ENCODE peak calls at places on chromosome X, in five cellular contexts. One of them, this sample, is unnamed.

GRCh38 chrX:132270699-132271098 is 51.5 kb upstream of the RAP2C start:
- DNase-seq in mucosa of descending colon: peak; percentile 12
- DNase-seq in cardiac muscle cell: peak; percentile 85
- DNase-seq in epithelial cell of esophagus: peak; percentile 91
- DNase-seq in epithelial cell of proximal tubule: peak; percentile 18
- DNase-seq in this sample: no peak

GRCh38 chrX:11381464-11381863 is 88.3 kb downstream of the AMELX start:
- DNase-seq in mucosa of descending colon: peak; percentile 46
- DNase-seq in cardiac muscle cell: peak; percentile 77
- DNase-seq in epithelial cell of esophagus: peak; percentile 53
- DNase-seq in epithelial cell of proximal tubule: no peak
- DNase-seq in this sample: peak; percentile 39

GRCh38 chrX:11768039-11768438 is 10.0 kb downstream of the MSL3 start:
- DNase-seq in mucosa of descending colon: no peak
- DNase-seq in cardiac muscle cell: no peak
- DNase-seq in epithelial cell of esophagus: no peak
- DNase-seq in epithelial cell of proximal tubule: no peak
- DNase-seq in this sample: no peak

GRCh38 chrX:133440081-133440796 is 24.9 kb upstream of the GPC4 start:
- DNase-seq in mucosa of descending colon: no peak
- DNase-seq in cardiac muscle cell: no peak
- DNase-seq in epithelial cell of esophagus: no peak
- DNase-seq in epithelial cell of proximal tubule: no peak
- DNase-seq in this sample: no peak

GRCh38 chrX:43880439-43880838 is 1.8 kb downstream of the MAOB start:
- DNase-seq in mucosa of descending colon: no peak
- DNase-seq in cardiac muscle cell: no peak
- DNase-seq in epithelial cell of esophagus: peak; percentile 73
- DNase-seq in epithelial cell of proximal tubule: peak; percentile 40
- DNase-seq in this sample: no peak

GRCh38 chrX:8413279-8413678 is 51.4 kb upstream of the VCX3B start:
- DNase-seq in mucosa of descending colon: no peak
- DNase-seq in cardiac muscle cell: no peak
- DNase-seq in epithelial cell of esophagus: no peak
- DNase-seq in epithelial cell of proximal tubule: no peak
- DNase-seq in this sample: no peak

GRCh38 chrX:69951756-69952155 is 98.0 kb downstream of the AWAT2 start:
- DNase-seq in mucosa of descending colon: no peak
- DNase-seq in cardiac muscle cell: peak; percentile 69
- DNase-seq in epithelial cell of esophagus: no peak
- DNase-seq in epithelial cell of proximal tubule: no peak
- DNase-seq in this sample: no peak

GRCh38 chrX:2463973-2464676 is 36.7 kb downstream of the DHRSX start:
- DNase-seq in mucosa of descending colon: no peak
- DNase-seq in cardiac muscle cell: no peak
- DNase-seq in epithelial cell of esophagus: no peak
- DNase-seq in epithelial cell of proximal tubule: no peak
- DNase-seq in this sample: no peak

GRCh38 chrX:133923113-133923512 is 62.3 kb downstream of the GPC3 start:
- DNase-seq in mucosa of descending colon: no peak
- DNase-seq in cardiac muscle cell: peak; percentile 35
- DNase-seq in epithelial cell of esophagus: no peak
- DNase-seq in epithelial cell of proximal tubule: no peak
- DNase-seq in this sample: no peak

GRCh38 chrX:21745756-21746155 is 12.2 kb downstream of the SMPX start:
- DNase-seq in mucosa of descending colon: peak; percentile 61
- DNase-seq in cardiac muscle cell: peak; percentile 33
- DNase-seq in epithelial cell of esophagus: peak; percentile 20
- DNase-seq in epithelial cell of proximal tubule: no peak
- DNase-seq in this sample: peak; percentile 21

GRCh38 chrX:41664307-41665299 is 24.2 kb upstream of the GPR34 start:
- DNase-seq in mucosa of descending colon: no peak
- DNase-seq in cardiac muscle cell: no peak
- DNase-seq in epithelial cell of esophagus: no peak
- DNase-seq in epithelial cell of proximal tubule: no peak
- DNase-seq in this sample: no peak

GRCh38 chrX:39633293-39633692 is 464.5 kb downstream of the BCOR start:
- DNase-seq in mucosa of descending colon: no peak
- DNase-seq in cardiac muscle cell: peak; percentile 32
- DNase-seq in epithelial cell of esophagus: no peak
- DNase-seq in epithelial cell of proximal tubule: no peak
- DNase-seq in this sample: no peak

GRCh38 chrX:46737041-46737440 is 21.9 kb downstream of the SLC9A7 start:
- DNase-seq in mucosa of descending colon: no peak
- DNase-seq in cardiac muscle cell: peak; percentile 48
- DNase-seq in epithelial cell of esophagus: no peak
- DNase-seq in epithelial cell of proximal tubule: no peak
- DNase-seq in this sample: no peak

GRCh38 chrX:47489507-47490275 is 6.7 kb upstream of the ZNF41 start:
- DNase-seq in mucosa of descending colon: no peak
- DNase-seq in cardiac muscle cell: no peak
- DNase-seq in epithelial cell of esophagus: no peak
- DNase-seq in epithelial cell of proximal tubule: no peak
- DNase-seq in this sample: no peak

GRCh38 chrX:2823795-2824386 is 4.8 kb upstream of the GYG2 start:
- DNase-seq in mucosa of descending colon: no peak
- DNase-seq in cardiac muscle cell: no peak
- DNase-seq in epithelial cell of esophagus: no peak
- DNase-seq in epithelial cell of proximal tubule: no peak
- DNase-seq in this sample: no peak

GRCh38 chrX:40964008-40964407 is 121.2 kb upstream of the USP9X start:
- DNase-seq in mucosa of descending colon: no peak
- DNase-seq in cardiac muscle cell: no peak
- DNase-seq in epithelial cell of esophagus: no peak
- DNase-seq in epithelial cell of proximal tubule: no peak
- DNase-seq in this sample: no peak

GRCh38 chrX:40173662-40174593 is 76.2 kb upstream of the BCOR start:
- DNase-seq in mucosa of descending colon: peak; percentile 47
- DNase-seq in cardiac muscle cell: peak; percentile 39
- DNase-seq in epithelial cell of esophagus: no peak
- DNase-seq in epithelial cell of proximal tubule: no peak
- DNase-seq in this sample: peak; percentile 22

GRCh38 chrX:47158131-47158530 is 13.1 kb downstream of the RBM10 start:
- DNase-seq in mucosa of descending colon: no peak
- DNase-seq in cardiac muscle cell: no peak
- DNase-seq in epithelial cell of esophagus: no peak
- DNase-seq in epithelial cell of proximal tubule: no peak
- DNase-seq in this sample: no peak

GRCh38 chrX:68692651-68693050 is 45.2 kb downstream of the STARD8 start:
- DNase-seq in mucosa of descending colon: no peak
- DNase-seq in cardiac muscle cell: no peak
- DNase-seq in epithelial cell of esophagus: no peak
- DNase-seq in epithelial cell of proximal tubule: no peak
- DNase-seq in this sample: no peak

GRCh38 chrX:128699716-128700285 is 647.6 kb upstream of the ACTRT1 start:
- DNase-seq in mucosa of descending colon: no peak
- DNase-seq in cardiac muscle cell: no peak
- DNase-seq in epithelial cell of esophagus: no peak
- DNase-seq in epithelial cell of proximal tubule: no peak
- DNase-seq in this sample: no peak

GRCh38 chrX:11363069-11363594 is 69.9 kb downstream of the AMELX start:
- DNase-seq in mucosa of descending colon: peak; percentile 9
- DNase-seq in cardiac muscle cell: no peak
- DNase-seq in epithelial cell of esophagus: no peak
- DNase-seq in epithelial cell of proximal tubule: no peak
- DNase-seq in this sample: no peak

GRCh38 chrX:24963823-24964222 is 51.9 kb downstream of the ARX start:
- DNase-seq in mucosa of descending colon: no peak
- DNase-seq in cardiac muscle cell: no peak
- DNase-seq in epithelial cell of esophagus: peak; percentile 32
- DNase-seq in epithelial cell of proximal tubule: no peak
- DNase-seq in this sample: no peak

GRCh38 chrX:136828830-136829229 is 48.1 kb upstream of the ARHGEF6 start:
- DNase-seq in mucosa of descending colon: peak; percentile 2
- DNase-seq in cardiac muscle cell: no peak
- DNase-seq in epithelial cell of esophagus: no peak
- DNase-seq in epithelial cell of proximal tubule: no peak
- DNase-seq in this sample: peak; percentile 2

GRCh38 chrX:148389629-148390028 is 110.8 kb upstream of the AFF2 start:
- DNase-seq in mucosa of descending colon: no peak
- DNase-seq in cardiac muscle cell: no peak
- DNase-seq in epithelial cell of esophagus: no peak
- DNase-seq in epithelial cell of proximal tubule: no peak
- DNase-seq in this sample: no peak

GRCh38 chrX:121569609-121570008 is 522.2 kb downstream of the GLUD2 start:
- DNase-seq in mucosa of descending colon: no peak
- DNase-seq in cardiac muscle cell: no peak
- DNase-seq in epithelial cell of esophagus: no peak
- DNase-seq in epithelial cell of proximal tubule: no peak
- DNase-seq in this sample: no peak

GRCh38 chrX:42117318-42117717 is 194.0 kb upstream of the CASK start:
- DNase-seq in mucosa of descending colon: no peak
- DNase-seq in cardiac muscle cell: no peak
- DNase-seq in epithelial cell of esophagus: no peak
- DNase-seq in epithelial cell of proximal tubule: no peak
- DNase-seq in this sample: no peak

GRCh38 chrX:136199365-136199764 is 51.8 kb downstream of the MAP7D3 start:
- DNase-seq in mucosa of descending colon: no peak
- DNase-seq in cardiac muscle cell: no peak
- DNase-seq in epithelial cell of esophagus: peak; percentile 76
- DNase-seq in epithelial cell of proximal tubule: no peak
- DNase-seq in this sample: no peak

GRCh38 chrX:10841579-10841978 is 221.2 kb upstream of the MID1 start:
- DNase-seq in mucosa of descending colon: no peak
- DNase-seq in cardiac muscle cell: peak; percentile 69
- DNase-seq in epithelial cell of esophagus: no peak
- DNase-seq in epithelial cell of proximal tubule: no peak
- DNase-seq in this sample: no peak

DNA sequence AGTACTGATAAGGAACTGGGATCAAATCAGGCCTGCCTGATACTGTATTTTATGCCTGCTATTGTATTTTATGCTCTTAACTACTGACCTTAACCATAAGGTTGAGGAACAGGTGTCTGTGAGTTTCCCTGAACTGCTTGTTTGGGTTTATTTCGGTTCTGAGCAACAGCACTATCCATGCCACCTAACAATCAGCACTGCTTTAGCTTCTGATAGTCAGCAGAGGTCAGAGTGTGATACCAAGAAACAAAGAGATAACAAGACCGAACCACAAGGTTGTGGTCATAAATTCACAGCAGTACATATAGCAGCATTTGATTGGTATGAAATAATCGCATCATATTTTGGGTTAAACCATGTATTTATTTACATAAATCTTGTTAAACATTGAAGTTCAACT is 362.2 kb downstream of the FGF13 start:
- DNase-seq in mucosa of descending colon: no peak
- DNase-seq in cardiac muscle cell: no peak
- DNase-seq in epithelial cell of esophagus: no peak
- DNase-seq in epithelial cell of proximal tubule: no peak
- DNase-seq in this sample: no peak
- TF ChIP-seq CTCF in mucosa of descending colon: no peak
- TF ChIP-seq CTCF in cardiac muscle cell: no peak
- TF ChIP-seq CTCF in epithelial cell of esophagus: no peak
- TF ChIP-seq CTCF in epithelial cell of proximal tubule: no peak
- TF ChIP-seq CTCF in this sample: no peak

DNA sequence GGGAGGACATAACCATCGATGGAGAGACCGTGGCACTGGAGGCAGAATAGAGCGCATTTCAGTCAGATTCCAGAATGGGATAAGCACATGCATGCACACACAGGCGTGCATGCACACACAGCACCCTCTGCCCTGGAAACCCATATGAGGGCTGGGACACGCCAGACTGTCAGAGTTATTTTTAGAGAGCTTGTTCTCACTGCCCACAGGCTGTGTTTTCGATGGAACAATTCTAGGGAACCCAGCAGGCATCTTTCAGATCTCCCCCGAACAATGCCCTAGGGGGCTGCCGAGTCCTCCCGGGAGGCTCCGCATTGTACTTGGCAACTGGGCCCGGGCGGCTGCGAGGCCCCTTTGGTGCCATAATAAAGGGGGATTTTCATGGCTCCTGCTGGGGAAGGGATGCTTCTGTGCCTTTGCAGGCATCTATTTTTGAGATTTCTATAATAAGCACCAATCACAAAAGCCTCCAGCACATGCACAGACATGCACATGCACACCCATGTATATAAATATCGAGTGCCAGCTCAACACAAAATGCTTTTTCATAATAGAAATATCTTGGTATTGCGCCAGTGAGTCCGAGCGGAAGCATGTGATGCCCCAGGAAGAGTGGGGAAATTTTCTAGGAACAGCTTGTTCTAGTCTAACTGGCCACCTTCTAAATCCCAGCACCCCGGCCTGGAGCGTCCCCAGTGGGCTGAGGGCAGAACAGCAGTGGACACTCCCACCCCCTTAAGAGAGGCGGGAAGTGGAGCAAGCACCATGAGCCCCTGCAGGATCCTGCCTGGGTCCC is 88.6 kb downstream of the PHKA2 start:
- DNase-seq in mucosa of descending colon: no peak
- DNase-seq in cardiac muscle cell: peak; percentile 59
- DNase-seq in epithelial cell of esophagus: peak; percentile 88
- DNase-seq in epithelial cell of proximal tubule: no peak
- DNase-seq in this sample: no peak
- TF ChIP-seq CTCF in mucosa of descending colon: no peak
- TF ChIP-seq CTCF in cardiac muscle cell: peak; percentile 38
- TF ChIP-seq CTCF in epithelial cell of esophagus: peak; percentile 61
- TF ChIP-seq CTCF in epithelial cell of proximal tubule: no peak
- TF ChIP-seq CTCF in this sample: no peak

DNA sequence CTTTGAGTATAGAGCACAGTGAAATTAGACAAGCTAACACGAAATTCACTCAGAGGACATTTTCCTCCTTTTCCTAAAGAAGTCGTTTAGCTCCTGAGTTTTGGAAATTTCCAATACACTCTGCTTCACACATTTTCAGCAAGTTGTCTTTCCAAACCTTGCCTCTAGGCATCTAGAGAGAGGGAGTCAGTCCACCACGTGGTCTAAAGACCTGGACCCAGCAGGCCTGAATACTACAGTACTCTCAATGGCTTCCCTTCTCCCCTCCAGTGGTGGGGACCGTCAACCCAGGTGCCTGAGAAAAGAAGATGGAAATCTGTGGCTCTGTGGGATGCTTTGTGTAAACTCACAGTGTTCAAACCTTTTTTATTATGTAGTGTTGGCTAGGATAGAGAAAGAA is 13.9 kb upstream of the SCML2 start:
- DNase-seq in mucosa of descending colon: no peak
- DNase-seq in cardiac muscle cell: no peak
- DNase-seq in epithelial cell of esophagus: no peak
- DNase-seq in epithelial cell of proximal tubule: no peak
- DNase-seq in this sample: no peak
- TF ChIP-seq CTCF in mucosa of descending colon: no peak
- TF ChIP-seq CTCF in cardiac muscle cell: no peak
- TF ChIP-seq CTCF in epithelial cell of esophagus: no peak
- TF ChIP-seq CTCF in epithelial cell of proximal tubule: no peak
- TF ChIP-seq CTCF in this sample: no peak

GRCh38 chrX:112048707-112049106 is 33.9 kb downstream of the TRPC5 start:
- DNase-seq in mucosa of descending colon: no peak
- DNase-seq in cardiac muscle cell: no peak
- DNase-seq in epithelial cell of esophagus: no peak
- DNase-seq in epithelial cell of proximal tubule: no peak
- DNase-seq in this sample: no peak

DNA sequence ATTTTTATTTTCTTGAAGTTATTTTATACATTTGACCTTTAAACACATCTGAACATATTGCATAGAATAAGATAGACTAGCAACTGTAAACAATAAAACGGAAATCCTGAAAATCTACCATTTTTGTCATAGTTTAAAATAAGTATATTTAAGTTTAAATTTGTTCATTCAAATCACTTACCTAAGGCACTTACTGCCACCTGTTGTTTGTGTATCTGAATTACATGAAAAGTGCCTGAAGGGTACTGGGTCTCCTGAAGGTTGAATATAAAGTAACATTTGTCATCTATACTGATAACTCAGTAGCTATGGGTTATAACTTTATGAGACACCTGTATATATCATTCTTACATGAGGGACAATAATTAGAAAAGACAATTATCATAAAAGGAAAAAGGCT is 38.6 kb downstream of the TRPC5 start:
- DNase-seq in mucosa of descending colon: no peak
- DNase-seq in cardiac muscle cell: peak; percentile 0
- DNase-seq in epithelial cell of esophagus: peak; percentile 22
- DNase-seq in epithelial cell of proximal tubule: peak; percentile 2
- DNase-seq in this sample: peak; percentile 3
- TF ChIP-seq CTCF in mucosa of descending colon: no peak
- TF ChIP-seq CTCF in cardiac muscle cell: peak; percentile 4
- TF ChIP-seq CTCF in epithelial cell of esophagus: peak; percentile 20
- TF ChIP-seq CTCF in epithelial cell of proximal tubule: peak; percentile 47
- TF ChIP-seq CTCF in this sample: peak; percentile 57

This sample was measured in endothelial cell.